ENCODE peak calls at places on chromosomes 4 and X, in eight cellular contexts. V is WERI-Rb-1, B is A549, G is upper lobe of right lung, Z is right lobe of liver, X is tibial artery, H is Calu3, F is AG04449. R is an unnamed sample.

GRCh38 chr4:168598191-168598590 is 101.3 kb downstream of the PALLD start:
- DNase-seq in V (no peak), B (no peak), H (no peak), F (no peak), G (no peak), X (no peak), Z (no peak), R (no peak)

GRCh38 chr4:118279328-118279727 is 73.5 kb downstream of the PRSS12 start:
- DNase-seq in H (no peak), B (no peak), X (no peak), V (no peak), G (no peak), F (no peak), Z (no peak), R (no peak)

GRCh38 chr4:7967501-7968261 is 28.0 kb upstream of the AFAP1 start:
- DNase-seq in Z (no peak), V (peak), X (no peak), H (peak), B (no peak), G (no peak), F (no peak), R (no peak)

GRCh38 chr4:110532901-110533589 is 57.1 kb downstream of the ENPEP start:
- DNase-seq in G (no peak), Z (no peak), H (no peak), X (no peak), F (no peak), V (no peak), B (no peak), R (no peak)

GRCh38 chr4:145090370-145090769 is 7.6 kb downstream of the ANAPC10 start:
- DNase-seq in Z (no peak), G (no peak), B (no peak), F (no peak), X (no peak), H (no peak), V (no peak), R (no peak)

GRCh38 chr4:73236151-73236550 is 22.4 kb downstream of the ANKRD17 start:
- DNase-seq in H (no peak), V (no peak), Z (no peak), X (no peak), G (no peak), F (no peak), B (no peak), R (no peak)

GRCh38 chr4:68465058-68465457 is 17.8 kb downstream of the TMPRSS11E start:
- DNase-seq in X (no peak), H (no peak), Z (no peak), B (no peak), G (no peak), V (no peak), F (no peak), R (no peak)

GRCh38 chrX:14964500-14964899 is 91.3 kb downstream of the MOSPD2 start:
- DNase-seq in Z (no peak), V (no peak), B (peak), H (no peak), X (no peak), F (no peak), G (no peak), R (no peak)

GRCh38 chrX:118536687-118537461 is 41.3 kb downstream of the DOCK11 start:
- DNase-seq in F (no peak), B (peak), X (no peak), Z (no peak), G (no peak), V (no peak), H (peak), R (no peak)

GRCh38 chr4:105457997-105458396 is 15.9 kb downstream of the PPA2 start:
- DNase-seq in Z (no peak), V (no peak), F (no peak), B (no peak), G (no peak), H (no peak), X (no peak), R (no peak)

GRCh38 chr4:153418581-153418980 is 47.6 kb upstream of the TMEM131L start:
- DNase-seq in Z (no peak), X (no peak), G (no peak), B (no peak), H (no peak), F (no peak), V (no peak), R (no peak)

GRCh38 chrX:19342331-19342906 is 1.3 kb upstream of the PDHA1 start:
- DNase-seq in B (no peak), F (no peak), X (no peak), G (no peak), Z (no peak), H (no peak), V (no peak), R (no peak)

GRCh38 chr4:18518098-18518497 is 496.5 kb upstream of the LCORL start:
- DNase-seq in H (no peak), Z (no peak), B (no peak), F (no peak), X (no peak), G (no peak), V (peak), R (no peak)

GRCh38 chrX:26254436-26254835 is 38.5 kb downstream of the MAGEB5 start:
- DNase-seq in Z (no peak), H (no peak), F (no peak), V (no peak), B (no peak), G (no peak), X (no peak), R (no peak)

GRCh38 chr4:53688186-53688790 is 97.0 kb upstream of the LNX1 start:
- DNase-seq in Z (no peak), G (no peak), F (peak), X (no peak), V (no peak), H (peak), B (peak), R (peak)

GRCh38 chr4:112706840-112707207 is 69.9 kb downstream of the LARP7 start:
- DNase-seq in V (no peak), Z (no peak), G (no peak), H (no peak), B (no peak), F (no peak), X (no peak), R (no peak)

GRCh38 chr4:150140774-150141400 is 62.6 kb downstream of the DCLK2 start:
- DNase-seq in V (no peak), G (no peak), X (no peak), F (no peak), B (peak), H (no peak), Z (no peak), R (no peak)

GRCh38 chr4:140652601-140653000 is 83.8 kb upstream of the UCP1 start:
- DNase-seq in G (no peak), X (no peak), V (no peak), B (no peak), F (no peak), Z (no peak), H (no peak), R (no peak)

GRCh38 chr4:13173974-13174373 is 310.2 kb downstream of the RAB28 start:
- DNase-seq in H (no peak), V (no peak), X (peak), Z (no peak), G (no peak), F (no peak), B (no peak), R (no peak)

GRCh38 chr4:148214529-148215166 is 227.6 kb downstream of the NR3C2 start:
- DNase-seq in G (no peak), X (peak), H (no peak), B (no peak), F (no peak), Z (no peak), V (no peak), R (no peak)

GRCh38 chr4:59161249-59161648 is 2038.9 kb upstream of the ADGRL3 start:
- DNase-seq in F (no peak), V (no peak), Z (no peak), G (no peak), H (no peak), X (no peak), B (no peak), R (no peak)

GRCh38 chr4:40401646-40402045 is 66.5 kb downstream of the CHRNA9 start:
- DNase-seq in F (no peak), V (no peak), Z (no peak), G (no peak), H (no peak), X (no peak), B (no peak), R (no peak)

GRCh38 chr4:7769936-7770674 is 169.6 kb downstream of the AFAP1 start:
- DNase-seq in F (no peak), X (peak), Z (no peak), G (peak), H (peak), B (peak), V (no peak), R (no peak)

GRCh38 chrX:13304052-13304451 is 15.8 kb downstream of the ATXN3L start:
- DNase-seq in X (no peak), V (no peak), H (no peak), F (no peak), B (no peak), G (no peak), Z (no peak), R (no peak)

GRCh38 chr4:146105464-146105863 is 70.1 kb upstream of the LSM6 start:
- DNase-seq in Z (no peak), V (no peak), H (no peak), X (no peak), G (no peak), F (no peak), B (no peak), R (no peak)

GRCh38 chrX:42955349-42955748 is 177.4 kb upstream of the PPP1R2C start:
- DNase-seq in B (no peak), G (no peak), Z (no peak), H (no peak), V (no peak), F (no peak), X (no peak), R (no peak)

GRCh38 chrX:72545990-72546389 is 26.7 kb downstream of the HDAC8 start:
- DNase-seq in V (no peak), F (no peak), G (no peak), Z (no peak), X (no peak), B (peak), H (peak), R (no peak)

GRCh38 chr4:140755811-140756291 is 334 bp downstream of the TBC1D9 start:
- DNase-seq in G (peak), X (peak), H (peak), V (peak), F (no peak), B (peak), Z (peak), R (no peak)

GRCh38 chr4:147707892-147708672 is 23.8 kb upstream of the ARHGAP10 start:
- DNase-seq in H (peak), X (no peak), Z (peak), G (no peak), F (no peak), B (peak), V (peak), R (no peak)

GRCh38 chrX:2397648-2398340 is 103.0 kb downstream of the DHRSX start:
- DNase-seq in X (no peak), F (no peak), Z (peak), B (no peak), H (no peak), V (no peak), G (no peak), R (no peak)

GRCh38 chr4:128861856-128862518 is 52.5 kb downstream of the JADE1 start:
- DNase-seq in H (no peak), X (no peak), V (no peak), F (no peak), Z (no peak), B (no peak), G (no peak), R (no peak)

GRCh38 chr4:133270021-133270570 is 121.0 kb downstream of the PCDH10 start:
- DNase-seq in F (no peak), Z (no peak), B (no peak), V (no peak), H (no peak), G (no peak), X (no peak), R (no peak)

GRCh38 chr4:100093091-100093866 is 97.0 kb downstream of the DDIT4L start:
- DNase-seq in H (peak), X (peak), B (peak), Z (peak), G (peak), F (peak), V (peak), R (peak)
- TF ChIP-seq CTCF in H (peak), X (peak), B (peak), Z (peak), G (peak), F (peak), V (peak), R (peak)

DNA sequence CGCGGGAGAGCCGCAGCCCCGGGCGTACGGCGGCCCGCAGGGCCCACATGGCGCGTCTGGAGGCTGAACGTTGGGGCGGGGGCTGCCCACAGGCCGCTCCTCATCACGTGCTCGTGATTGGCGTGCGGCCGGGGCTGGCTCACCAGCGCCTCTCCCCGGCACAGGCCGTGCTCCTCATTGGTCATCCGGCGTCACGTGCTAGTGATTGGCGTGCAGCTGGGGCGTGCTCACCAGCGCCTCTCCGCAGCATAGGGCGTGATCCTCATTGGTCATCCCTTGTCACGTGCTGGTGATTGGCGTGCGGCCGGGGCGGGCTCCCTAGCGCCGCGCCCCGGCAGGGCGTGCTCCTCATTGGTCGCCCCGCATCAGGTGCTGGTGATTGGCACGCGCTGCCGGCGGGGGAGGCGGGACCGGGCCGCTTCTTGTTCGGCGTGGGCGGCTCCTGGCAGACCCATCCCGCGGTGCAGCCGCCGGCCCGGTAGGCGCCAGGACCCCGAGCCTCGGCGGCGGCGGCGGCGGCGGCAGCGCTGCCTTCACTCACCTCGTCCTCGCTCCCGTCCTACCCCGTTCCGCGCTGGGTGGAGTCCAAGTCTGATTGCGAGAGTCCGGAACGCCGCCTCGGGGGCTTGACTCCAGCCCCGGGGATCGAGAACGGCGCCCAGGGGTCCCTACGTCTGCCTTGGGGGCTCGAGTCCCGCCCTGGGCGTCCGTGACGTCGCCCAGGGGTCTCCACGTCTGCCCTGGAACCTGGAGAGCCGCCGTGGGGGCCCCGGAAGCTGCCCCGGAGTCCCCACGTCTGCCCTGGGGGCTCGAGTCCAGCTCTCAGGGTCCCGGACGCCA is at the start of gene GTPBP6:
- DNase-seq in H (peak), V (peak), X (peak), G (peak), Z (peak), F (peak), B (peak), R (peak)
- TF ChIP-seq CTCF in H (no peak), V (peak), X (peak), G (peak), Z (no peak), F (peak), B (no peak), R (peak)

GRCh38 chr4:171650543-171650942 is 162.7 kb upstream of the GALNTL6 start:
- DNase-seq in B (no peak), G (no peak), V (peak), Z (no peak), H (no peak), F (no peak), X (no peak), R (no peak)
- TF ChIP-seq CTCF in B (no peak), G (no peak), V (peak), Z (no peak), H (no peak), F (no peak), X (no peak), R (no peak)

DNA sequence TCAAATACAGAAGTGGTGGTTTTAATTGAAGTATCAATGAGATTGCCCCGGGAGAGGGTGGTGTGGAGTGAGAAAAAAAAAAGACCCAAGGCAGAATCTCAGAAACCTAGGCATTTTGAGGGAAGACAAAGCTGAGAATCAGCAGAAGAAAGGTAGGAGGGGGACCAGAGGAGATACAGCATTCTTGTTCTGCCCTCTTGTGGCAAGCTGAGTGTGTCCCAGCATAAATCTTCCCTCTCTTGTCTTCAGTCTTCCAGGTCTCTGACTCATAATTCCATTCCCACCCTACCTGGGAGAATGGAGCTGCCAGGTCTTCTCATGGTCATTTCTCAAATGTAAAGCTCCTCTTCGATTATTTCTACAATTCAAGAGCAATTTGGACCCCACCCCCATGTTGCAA is 32.7 kb upstream of the MAGED1 start:
- DNase-seq in B (peak), V (peak), X (no peak), H (peak), F (no peak), Z (no peak), G (no peak), R (peak)
- TF ChIP-seq CTCF in B (no peak), V (peak), X (no peak), H (no peak), F (peak), Z (peak), G (peak), R (peak)

R was measured in AG09319.